ENCODE peak calls at places on chromosomes 13 and 19, in nine cellular contexts. One of them, this sample, is unnamed.
A peak's percentile ranks its signal among the peaks of the same experiment; 100 is the strongest.

GRCh38 chr19:51421229-51422052 is 4.0 kb upstream of the SIGLEC10 start:
- DNase-seq in cardiac muscle cell: no peak
- DNase-seq in Caco-2: no peak
- DNase-seq in aorta: peak; percentile 46
- DNase-seq in ascending aorta: no peak
- DNase-seq in CD8-positive, alpha-beta memory T cell: no peak
- DNase-seq in endodermal cell: no peak
- DNase-seq in transverse colon: no peak
- DNase-seq in neural progenitor cell: peak; percentile 15
- DNase-seq in this sample: no peak

GRCh38 chr19:46634045-46634655 is 1.9 kb downstream of the GNG8 start:
- DNase-seq in cardiac muscle cell: peak; percentile 85
- DNase-seq in Caco-2: peak; percentile 97
- DNase-seq in aorta: peak; percentile 91
- DNase-seq in ascending aorta: peak; percentile 49
- DNase-seq in CD8-positive, alpha-beta memory T cell: peak; percentile 83
- DNase-seq in endodermal cell: peak; percentile 99
- DNase-seq in transverse colon: peak; percentile 97
- DNase-seq in neural progenitor cell: peak; percentile 95
- DNase-seq in this sample: peak; percentile 96

GRCh38 chr13:37375724-37376123 is 222.8 kb downstream of the POSTN start:
- DNase-seq in cardiac muscle cell: no peak
- DNase-seq in Caco-2: no peak
- DNase-seq in aorta: no peak
- DNase-seq in ascending aorta: no peak
- DNase-seq in CD8-positive, alpha-beta memory T cell: no peak
- DNase-seq in endodermal cell: no peak
- DNase-seq in transverse colon: no peak
- DNase-seq in neural progenitor cell: no peak
- DNase-seq in this sample: no peak

GRCh38 chr19:10936661-10937084 is 8.1 kb downstream of the TIMM29 start:
- DNase-seq in cardiac muscle cell: peak; percentile 87
- DNase-seq in Caco-2: peak; percentile 75
- DNase-seq in aorta: no peak
- DNase-seq in ascending aorta: no peak
- DNase-seq in CD8-positive, alpha-beta memory T cell: no peak
- DNase-seq in endodermal cell: peak; percentile 84
- DNase-seq in transverse colon: peak; percentile 40
- DNase-seq in neural progenitor cell: peak; percentile 96
- DNase-seq in this sample: no peak

GRCh38 chr19:19343762-19344161 is 23.1 kb downstream of the MAU2 start:
- DNase-seq in cardiac muscle cell: no peak
- DNase-seq in Caco-2: no peak
- DNase-seq in aorta: no peak
- DNase-seq in ascending aorta: no peak
- DNase-seq in CD8-positive, alpha-beta memory T cell: no peak
- DNase-seq in endodermal cell: no peak
- DNase-seq in transverse colon: no peak
- DNase-seq in neural progenitor cell: no peak
- DNase-seq in this sample: no peak

GRCh38 chr13:100673831-100674362 is 698 bp downstream of the TMTC4 start:
- DNase-seq in cardiac muscle cell: peak; percentile 89
- DNase-seq in Caco-2: peak; percentile 64
- DNase-seq in aorta: peak; percentile 53
- DNase-seq in ascending aorta: no peak
- DNase-seq in CD8-positive, alpha-beta memory T cell: peak; percentile 18
- DNase-seq in endodermal cell: peak; percentile 62
- DNase-seq in transverse colon: peak; percentile 39
- DNase-seq in neural progenitor cell: no peak
- DNase-seq in this sample: peak; percentile 78

GRCh38 chr13:46492946-46493345 is 60.0 kb upstream of the LRCH1 start:
- DNase-seq in cardiac muscle cell: peak; percentile 71
- DNase-seq in Caco-2: no peak
- DNase-seq in aorta: no peak
- DNase-seq in ascending aorta: no peak
- DNase-seq in CD8-positive, alpha-beta memory T cell: no peak
- DNase-seq in endodermal cell: no peak
- DNase-seq in transverse colon: no peak
- DNase-seq in neural progenitor cell: peak; percentile 63
- DNase-seq in this sample: no peak

GRCh38 chr19:21023901-21024300 is 3.4 kb downstream of the ZNF430 start:
- DNase-seq in cardiac muscle cell: no peak
- DNase-seq in Caco-2: no peak
- DNase-seq in aorta: no peak
- DNase-seq in ascending aorta: no peak
- DNase-seq in CD8-positive, alpha-beta memory T cell: no peak
- DNase-seq in endodermal cell: no peak
- DNase-seq in transverse colon: no peak
- DNase-seq in neural progenitor cell: no peak
- DNase-seq in this sample: no peak

GRCh38 chr19:50794074-50794777 is 4.0 kb downstream of the ACP4 start:
- DNase-seq in cardiac muscle cell: no peak
- DNase-seq in Caco-2: peak; percentile 69
- DNase-seq in aorta: no peak
- DNase-seq in ascending aorta: no peak
- DNase-seq in CD8-positive, alpha-beta memory T cell: no peak
- DNase-seq in endodermal cell: no peak
- DNase-seq in transverse colon: peak; percentile 38
- DNase-seq in neural progenitor cell: no peak
- DNase-seq in this sample: no peak

GRCh38 chr13:24822640-24823039 is 58.7 kb downstream of the RNF17 start:
- DNase-seq in cardiac muscle cell: no peak
- DNase-seq in Caco-2: no peak
- DNase-seq in aorta: no peak
- DNase-seq in ascending aorta: no peak
- DNase-seq in CD8-positive, alpha-beta memory T cell: no peak
- DNase-seq in endodermal cell: no peak
- DNase-seq in transverse colon: no peak
- DNase-seq in neural progenitor cell: no peak
- DNase-seq in this sample: no peak

GRCh38 chr13:23377603-23378002 is 55.9 kb downstream of the SACS start:
- DNase-seq in cardiac muscle cell: no peak
- DNase-seq in Caco-2: no peak
- DNase-seq in aorta: peak; percentile 55
- DNase-seq in ascending aorta: no peak
- DNase-seq in CD8-positive, alpha-beta memory T cell: no peak
- DNase-seq in endodermal cell: no peak
- DNase-seq in transverse colon: no peak
- DNase-seq in neural progenitor cell: no peak
- DNase-seq in this sample: no peak

GRCh38 chr19:16084067-16084685 is 7.9 kb downstream of the TPM4 start:
- DNase-seq in cardiac muscle cell: no peak
- DNase-seq in Caco-2: no peak
- DNase-seq in aorta: no peak
- DNase-seq in ascending aorta: no peak
- DNase-seq in CD8-positive, alpha-beta memory T cell: no peak
- DNase-seq in endodermal cell: peak; percentile 41
- DNase-seq in transverse colon: no peak
- DNase-seq in neural progenitor cell: no peak
- DNase-seq in this sample: no peak

GRCh38 chr13:89550842-89551422 is 1796.6 kb upstream of the MIR17HG start:
- DNase-seq in cardiac muscle cell: no peak
- DNase-seq in Caco-2: no peak
- DNase-seq in aorta: no peak
- DNase-seq in ascending aorta: no peak
- DNase-seq in CD8-positive, alpha-beta memory T cell: no peak
- DNase-seq in endodermal cell: no peak
- DNase-seq in transverse colon: no peak
- DNase-seq in neural progenitor cell: no peak
- DNase-seq in this sample: no peak

GRCh38 chr19:13906525-13906904 is 514 bp downstream of the CC2D1A start:
- DNase-seq in cardiac muscle cell: no peak
- DNase-seq in Caco-2: peak; percentile 71
- DNase-seq in aorta: no peak
- DNase-seq in ascending aorta: no peak
- DNase-seq in CD8-positive, alpha-beta memory T cell: no peak
- DNase-seq in endodermal cell: peak; percentile 61
- DNase-seq in transverse colon: peak; percentile 82
- DNase-seq in neural progenitor cell: no peak
- DNase-seq in this sample: no peak

GRCh38 chr19:1082928-1083816 is 12.0 kb downstream of the POLR2E start:
- DNase-seq in cardiac muscle cell: no peak
- DNase-seq in Caco-2: no peak
- DNase-seq in aorta: no peak
- DNase-seq in ascending aorta: no peak
- DNase-seq in CD8-positive, alpha-beta memory T cell: no peak
- DNase-seq in endodermal cell: no peak
- DNase-seq in transverse colon: peak; percentile 14
- DNase-seq in neural progenitor cell: no peak
- DNase-seq in this sample: peak; percentile 84
- H3K4me1 ChIP-seq in cardiac muscle cell: no peaks in the 10 kb centered on the region
- H3K4me1 ChIP-seq in Caco-2: no peaks in the 10 kb centered on the region
- H3K4me1 ChIP-seq in aorta: no peaks in the 10 kb centered on the region
- H3K4me1 ChIP-seq in ascending aorta: no peaks in the 10 kb centered on the region
- H3K4me1 ChIP-seq in CD8-positive, alpha-beta memory T cell: peaks cover 69% of the 10 kb centered on the region
- H3K4me1 ChIP-seq in endodermal cell: no peaks in the 10 kb centered on the region
- H3K4me1 ChIP-seq in transverse colon: peaks cover 36% of the 10 kb centered on the region
- H3K4me1 ChIP-seq in neural progenitor cell: peaks cover 10% of the 10 kb centered on the region
- H3K4me1 ChIP-seq in this sample: no peaks in the 10 kb centered on the region

GRCh38 chr19:18320865-18321728 is 1.8 kb downstream of the LSM4 start:
- DNase-seq in cardiac muscle cell: no peak
- DNase-seq in Caco-2: no peak
- DNase-seq in aorta: peak; percentile 52
- DNase-seq in ascending aorta: no peak
- DNase-seq in CD8-positive, alpha-beta memory T cell: no peak
- DNase-seq in endodermal cell: no peak
- DNase-seq in transverse colon: peak; percentile 87
- DNase-seq in neural progenitor cell: no peak
- DNase-seq in this sample: no peak
- H3K4me1 ChIP-seq in cardiac muscle cell: peaks cover 19% of the 10 kb centered on the region
- H3K4me1 ChIP-seq in Caco-2: peaks cover 34% of the 10 kb centered on the region
- H3K4me1 ChIP-seq in aorta: peaks cover 4% of the 10 kb centered on the region
- H3K4me1 ChIP-seq in ascending aorta: peaks cover 4% of the 10 kb centered on the region
- H3K4me1 ChIP-seq in CD8-positive, alpha-beta memory T cell: peaks cover 60% of the 10 kb centered on the region
- H3K4me1 ChIP-seq in endodermal cell: peaks cover 4% of the 10 kb centered on the region
- H3K4me1 ChIP-seq in transverse colon: peaks cover 62% of the 10 kb centered on the region
- H3K4me1 ChIP-seq in neural progenitor cell: peaks cover 19% of the 10 kb centered on the region
- H3K4me1 ChIP-seq in this sample: peaks cover 36% of the 10 kb centered on the region

GRCh38 chr13:93256998-93257397 is 30.4 kb downstream of the GPC6 start:
- DNase-seq in cardiac muscle cell: no peak
- DNase-seq in Caco-2: no peak
- DNase-seq in aorta: no peak
- DNase-seq in ascending aorta: no peak
- DNase-seq in CD8-positive, alpha-beta memory T cell: no peak
- DNase-seq in endodermal cell: no peak
- DNase-seq in transverse colon: no peak
- DNase-seq in neural progenitor cell: no peak
- DNase-seq in this sample: no peak
- H3K4me1 ChIP-seq in cardiac muscle cell: no peaks in the 10 kb centered on the region
- H3K4me1 ChIP-seq in Caco-2: no peaks in the 10 kb centered on the region
- H3K4me1 ChIP-seq in aorta: no peaks in the 10 kb centered on the region
- H3K4me1 ChIP-seq in ascending aorta: no peaks in the 10 kb centered on the region
- H3K4me1 ChIP-seq in CD8-positive, alpha-beta memory T cell: no peaks in the 10 kb centered on the region
- H3K4me1 ChIP-seq in endodermal cell: no peaks in the 10 kb centered on the region
- H3K4me1 ChIP-seq in transverse colon: no peaks in the 10 kb centered on the region
- H3K4me1 ChIP-seq in neural progenitor cell: peaks cover 9% of the 10 kb centered on the region
- H3K4me1 ChIP-seq in this sample: no peaks in the 10 kb centered on the region

DNA sequence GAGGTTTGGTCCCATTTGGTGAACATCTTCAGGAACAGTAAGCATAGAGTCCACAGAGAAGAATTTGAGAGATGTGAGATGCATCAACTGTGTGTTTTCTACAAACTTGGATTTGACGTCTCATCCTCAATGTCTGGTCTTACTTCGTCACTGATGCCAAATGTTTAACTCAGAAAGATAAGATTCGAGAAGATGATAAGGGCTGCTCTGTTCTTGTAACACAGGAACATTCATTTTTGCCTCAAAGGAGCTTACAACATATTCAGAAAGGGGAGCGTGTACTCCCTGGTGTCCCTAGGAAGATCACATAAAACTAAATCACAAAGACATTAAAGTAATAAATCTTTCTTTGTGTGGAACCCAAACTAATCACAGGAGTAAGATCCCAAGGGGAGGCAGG is 247.6 kb upstream of the IRS2 start:
- DNase-seq in cardiac muscle cell: no peak
- DNase-seq in Caco-2: no peak
- DNase-seq in aorta: no peak
- DNase-seq in ascending aorta: no peak
- DNase-seq in CD8-positive, alpha-beta memory T cell: no peak
- DNase-seq in endodermal cell: no peak
- DNase-seq in transverse colon: no peak
- DNase-seq in neural progenitor cell: no peak
- DNase-seq in this sample: no peak
- H3K4me1 ChIP-seq in cardiac muscle cell: no peaks in the 10 kb centered on the region
- H3K4me1 ChIP-seq in Caco-2: peaks cover 3% of the 10 kb centered on the region
- H3K4me1 ChIP-seq in aorta: no peaks in the 10 kb centered on the region
- H3K4me1 ChIP-seq in ascending aorta: no peaks in the 10 kb centered on the region
- H3K4me1 ChIP-seq in CD8-positive, alpha-beta memory T cell: no peaks in the 10 kb centered on the region
- H3K4me1 ChIP-seq in endodermal cell: no peaks in the 10 kb centered on the region
- H3K4me1 ChIP-seq in transverse colon: no peaks in the 10 kb centered on the region
- H3K4me1 ChIP-seq in neural progenitor cell: peaks cover 9% of the 10 kb centered on the region
- H3K4me1 ChIP-seq in this sample: no peaks in the 10 kb centered on the region

DNA sequence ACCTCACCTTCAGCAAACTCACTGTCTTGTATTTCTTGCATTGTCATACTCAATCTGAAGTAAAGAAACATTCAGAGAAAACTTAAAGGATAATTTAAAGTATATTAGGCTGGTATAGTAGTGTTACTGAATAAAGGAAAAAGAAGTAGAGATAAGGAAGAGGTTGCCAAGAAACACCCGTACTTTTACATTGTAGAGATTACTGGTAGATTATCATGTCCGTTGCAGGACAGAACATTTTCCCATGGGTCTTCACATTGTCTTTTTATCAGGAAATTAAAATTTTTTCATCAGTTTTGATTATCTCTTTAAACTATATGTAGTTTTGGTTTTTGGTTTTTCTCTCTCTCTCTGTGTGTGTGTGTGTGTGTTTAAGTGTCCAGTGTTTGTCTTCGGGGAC is 19.9 kb upstream of the GPR183 start:
- DNase-seq in cardiac muscle cell: no peak
- DNase-seq in Caco-2: no peak
- DNase-seq in aorta: no peak
- DNase-seq in ascending aorta: no peak
- DNase-seq in CD8-positive, alpha-beta memory T cell: no peak
- DNase-seq in endodermal cell: no peak
- DNase-seq in transverse colon: no peak
- DNase-seq in neural progenitor cell: no peak
- DNase-seq in this sample: no peak
- H3K4me1 ChIP-seq in cardiac muscle cell: peaks cover 8% of the 10 kb centered on the region
- H3K4me1 ChIP-seq in Caco-2: no peaks in the 10 kb centered on the region
- H3K4me1 ChIP-seq in aorta: peaks cover 3% of the 10 kb centered on the region
- H3K4me1 ChIP-seq in ascending aorta: peaks cover 3% of the 10 kb centered on the region
- H3K4me1 ChIP-seq in CD8-positive, alpha-beta memory T cell: peaks cover 48% of the 10 kb centered on the region
- H3K4me1 ChIP-seq in endodermal cell: no peaks in the 10 kb centered on the region
- H3K4me1 ChIP-seq in transverse colon: peaks cover 3% of the 10 kb centered on the region
- H3K4me1 ChIP-seq in neural progenitor cell: no peaks in the 10 kb centered on the region
- H3K4me1 ChIP-seq in this sample: no peaks in the 10 kb centered on the region

DNA sequence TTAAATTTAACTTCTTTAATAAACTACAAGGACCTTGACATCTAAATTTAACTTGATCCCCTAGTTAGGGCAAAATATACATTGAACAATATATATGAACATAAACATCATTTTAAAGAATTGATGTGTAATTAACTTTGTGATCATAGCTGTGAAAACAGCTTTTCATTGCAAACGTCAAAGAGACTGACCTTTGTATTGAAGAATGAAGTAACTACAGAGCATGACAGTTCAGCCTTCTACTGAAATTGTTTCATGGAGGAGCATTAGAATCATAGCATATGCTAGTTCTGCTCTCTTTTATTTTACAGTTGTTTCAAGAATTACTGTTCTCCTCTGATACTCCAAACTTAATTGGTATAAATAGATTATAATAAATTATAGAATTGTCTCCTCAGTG is 123.4 kb upstream of the PRR20A start:
- DNase-seq in cardiac muscle cell: no peak
- DNase-seq in Caco-2: no peak
- DNase-seq in aorta: no peak
- DNase-seq in ascending aorta: no peak
- DNase-seq in CD8-positive, alpha-beta memory T cell: no peak
- DNase-seq in endodermal cell: no peak
- DNase-seq in transverse colon: no peak
- DNase-seq in neural progenitor cell: no peak
- DNase-seq in this sample: no peak
- H3K4me1 ChIP-seq in cardiac muscle cell: no peaks in the 10 kb centered on the region
- H3K4me1 ChIP-seq in Caco-2: no peaks in the 10 kb centered on the region
- H3K4me1 ChIP-seq in aorta: no peaks in the 10 kb centered on the region
- H3K4me1 ChIP-seq in ascending aorta: no peaks in the 10 kb centered on the region
- H3K4me1 ChIP-seq in CD8-positive, alpha-beta memory T cell: no peaks in the 10 kb centered on the region
- H3K4me1 ChIP-seq in endodermal cell: no peaks in the 10 kb centered on the region
- H3K4me1 ChIP-seq in transverse colon: no peaks in the 10 kb centered on the region
- H3K4me1 ChIP-seq in neural progenitor cell: no peaks in the 10 kb centered on the region
- H3K4me1 ChIP-seq in this sample: no peaks in the 10 kb centered on the region

This sample was measured in kidney.